ENCODE peak calls at places on chromosomes 1 and 21, in five cellular contexts. G is HepG2, Q is K562, B is SK-N-SH, W is GM12878. E is an unnamed sample.

GRCh38 chr1:179883739-179884138 is 1.7 kb downstream of the TOR1AIP1 start:
- DNase-seq in W (peak), B (no peak), Q (peak), G (peak), E (no peak)

GRCh38 chr1:66251521-66251920 is 282.4 kb upstream of the SGIP1 start:
- DNase-seq in W (no peak), B (no peak), Q (no peak), G (no peak), E (no peak)

GRCh38 chr1:54334996-54335395 is 71.2 kb downstream of the SSBP3 start:
- DNase-seq in G (no peak), Q (no peak), W (no peak), B (no peak), E (no peak)

GRCh38 chr1:68819190-68819829 is 322.4 kb upstream of the DEPDC1 start:
- DNase-seq in B (peak), G (no peak), Q (no peak), W (no peak), E (peak)

GRCh38 chr1:31723828-31724359 is 20.1 kb upstream of the COL16A1 start:
- DNase-seq in Q (peak), B (no peak), W (no peak), G (peak), E (no peak)

GRCh38 chr1:173258484-173259264 is 51.5 kb upstream of the TNFSF4 start:
- DNase-seq in Q (no peak), G (no peak), W (no peak), B (no peak), E (no peak)

GRCh38 chr1:201275266-201275666 is 8.0 kb upstream of the PKP1 start:
- DNase-seq in B (no peak), Q (no peak), G (no peak), W (no peak), E (peak)

GRCh38 chr1:246971969-246972368 is 35.9 kb downstream of the ZNF695 start:
- DNase-seq in Q (no peak), B (no peak), G (no peak), W (no peak), E (no peak)

GRCh38 chr1:169894424-169895145 is 889 bp upstream of the SCYL3 start:
- DNase-seq in Q (peak), W (no peak), G (no peak), B (no peak), E (no peak)

GRCh38 chr1:110466646-110467280 is 15.8 kb downstream of the PROK1 start:
- DNase-seq in G (no peak), W (no peak), Q (no peak), B (no peak), E (no peak)

GRCh38 chr1:35660581-35661473 is 19.5 kb upstream of the PSMB2 start:
- DNase-seq in B (no peak), Q (peak), W (no peak), G (no peak), E (no peak)

GRCh38 chr1:79304131-79304530 is 297.6 kb upstream of the ADGRL4 start:
- DNase-seq in B (no peak), Q (no peak), W (no peak), G (no peak), E (no peak)

GRCh38 chr1:1861339-1861730 is 29.6 kb downstream of the GNB1 start:
- DNase-seq in W (no peak), B (no peak), Q (no peak), G (no peak), E (no peak)

GRCh38 chr1:156193488-156194299 is at the start of gene SLC25A44:
- DNase-seq in G (peak), W (peak), Q (peak), B (peak), E (peak)

GRCh38 chr1:162765788-162766187 is 24.7 kb upstream of the HSD17B7 start:
- DNase-seq in G (no peak), B (no peak), Q (no peak), W (no peak), E (no peak)

GRCh38 chr1:170340259-170340658 is 191.7 kb upstream of the GORAB start:
- DNase-seq in Q (no peak), W (no peak), B (no peak), G (no peak), E (no peak)

GRCh38 chr21:42304556-42305454 is 10.4 kb downstream of the TFF3 start:
- DNase-seq in Q (no peak), G (no peak), W (no peak), B (no peak), E (no peak)

GRCh38 chr1:110538082-110538481 is 19.1 kb upstream of the KCNA10 start:
- DNase-seq in B (no peak), W (no peak), Q (no peak), G (no peak), E (no peak)

GRCh38 chr1:182029379-182030331 is 31.9 kb downstream of the ZNF648 start:
- DNase-seq in W (peak), Q (peak), G (peak), B (peak), E (peak)

GRCh38 chr1:173333581-173333980 is 126.5 kb upstream of the TNFSF4 start:
- DNase-seq in B (no peak), Q (no peak), W (peak), G (no peak), E (no peak)

GRCh38 chr1:7975212-7975865 is 13.8 kb downstream of the PARK7 start:
- DNase-seq in B (peak), W (no peak), G (peak), Q (peak), E (peak)

GRCh38 chr21:38796426-38796825 is 9.3 kb upstream of the ETS2 start:
- DNase-seq in G (no peak), W (no peak), B (no peak), Q (no peak), E (no peak)

GRCh38 chr1:32769524-32770220 is 47.5 kb downstream of the YARS1 start:
- DNase-seq in Q (peak), W (no peak), G (no peak), B (no peak), E (no peak)

GRCh38 chr1:167617100-167617949 is 12.7 kb upstream of the RCSD1 start:
- DNase-seq in G (no peak), W (peak), Q (peak), B (no peak), E (no peak)

GRCh38 chr1:35557611-35558373 is at the start of gene NCDN:
- DNase-seq in B (peak), W (peak), Q (peak), G (peak), E (peak)

GRCh38 chr1:47229031-47229831 is 2.8 kb downstream of the TAL1 start:
- DNase-seq in G (no peak), Q (peak), B (no peak), W (no peak), E (no peak)

GRCh38 chr1:38141483-38141882 is 94.9 kb upstream of the POU3F1 start:
- DNase-seq in G (no peak), W (no peak), B (no peak), Q (no peak), E (no peak)

GRCh38 chr1:77316006-77316405 is 34.2 kb downstream of the AK5 start:
- DNase-seq in Q (no peak), W (no peak), B (no peak), G (no peak), E (no peak)

GRCh38 chr1:48882020-48882419 is 105.3 kb upstream of the BEND5 start:
- DNase-seq in W (no peak), B (no peak), Q (no peak), G (no peak), E (no peak)

GRCh38 chr1:67646145-67647035 is 38.6 kb upstream of the GADD45A start:
- DNase-seq in W (no peak), G (no peak), Q (peak), B (peak), E (no peak)

GRCh38 chr1:10525208-10525607 is 50.5 kb downstream of the PEX14 start:
- DNase-seq in W (no peak), Q (no peak), G (no peak), B (no peak), E (no peak)

GRCh38 chr1:244335456-244335855 is 116.3 kb downstream of the ADSS2 start:
- DNase-seq in W (no peak), B (no peak), Q (no peak), G (no peak), E (no peak)

GRCh38 chr1:227809026-227809425 is 6.4 kb upstream of the PRSS38 start:
- DNase-seq in W (no peak), B (no peak), G (no peak), Q (no peak), E (no peak)

GRCh38 chr1:227805606-227806197 is 9.8 kb upstream of the PRSS38 start:
- DNase-seq in B (no peak), Q (no peak), W (no peak), G (no peak), E (peak)

GRCh38 chr1:227803933-227804332 is 11.5 kb upstream of the PRSS38 start:
- DNase-seq in Q (no peak), W (no peak), G (no peak), B (no peak), E (no peak)

DNA sequence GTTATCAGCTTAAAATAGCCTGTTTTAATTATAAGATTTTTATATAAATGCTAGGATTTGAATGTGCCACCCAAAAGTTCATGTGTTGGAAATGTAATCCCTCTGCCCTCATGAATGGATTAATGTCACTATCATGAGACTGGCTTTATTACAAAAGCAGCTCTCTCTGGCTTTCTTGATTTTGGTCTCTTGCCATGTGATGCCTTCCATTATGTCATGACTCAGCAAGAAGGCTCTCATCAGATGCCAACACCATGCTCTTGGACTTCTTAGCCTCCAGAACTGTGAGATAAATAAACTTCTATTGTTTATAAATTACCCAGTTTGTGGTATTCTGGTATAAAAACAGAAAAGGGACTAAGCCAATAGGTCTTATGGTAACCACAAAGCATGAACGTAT is 6.9 kb upstream of the PRSS38 start:
- DNase-seq in G (no peak), W (no peak), Q (no peak), B (no peak), E (no peak)
- TF ChIP-seq CHD2 in G (no peak), W (no peak), Q (no peak), B (no peak), E (no peak)

DNA sequence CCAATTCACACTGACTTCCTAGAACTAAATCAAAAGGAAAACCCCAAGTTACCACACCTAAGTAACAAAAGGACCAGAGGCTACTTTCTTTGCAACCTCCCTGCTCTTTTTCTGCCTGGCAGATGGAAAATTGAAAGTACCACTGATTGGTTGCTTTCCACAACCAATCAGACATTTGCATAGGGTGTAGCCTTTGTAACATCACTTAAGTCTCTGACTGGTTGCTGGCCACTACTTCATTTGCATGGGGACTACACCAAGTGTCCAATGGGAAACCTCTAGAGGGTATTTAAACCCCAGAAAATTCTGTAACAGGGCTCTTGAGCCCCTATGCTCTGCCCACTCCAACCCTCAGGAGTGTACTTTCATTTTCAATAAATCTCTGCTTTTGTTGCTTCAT is 365.0 kb downstream of the LTN1 start:
- DNase-seq in W (no peak), Q (no peak), B (no peak), G (no peak), E (no peak)
- TF ChIP-seq SMC3 in W (no peak), Q (no peak), B (no peak), G (no peak), E (no peak)

GRCh38 chr1:198118136-198118535 is 38.7 kb upstream of the NEK7 start:
- DNase-seq in G (no peak), Q (no peak), B (no peak), W (no peak), E (no peak)
- TF ChIP-seq CHD2 in G (no peak), Q (no peak), B (no peak), W (no peak), E (no peak)

GRCh38 chr1:51543877-51544276 is 24.8 kb upstream of the EPS15 start:
- DNase-seq in B (no peak), G (no peak), W (no peak), Q (no peak), E (no peak)

GRCh38 chr1:51537568-51537967 is 18.5 kb upstream of the EPS15 start:
- DNase-seq in W (no peak), Q (no peak), B (no peak), G (no peak), E (no peak)

GRCh38 chr1:51542158-51542953 is 23.3 kb upstream of the EPS15 start:
- DNase-seq in Q (no peak), B (no peak), G (no peak), W (no peak), E (no peak)

GRCh38 chr1:51541313-51542050 is 22.4 kb upstream of the EPS15 start:
- DNase-seq in W (no peak), Q (no peak), G (no peak), B (no peak), E (no peak)
- TF ChIP-seq SMC3 in W (no peak), Q (no peak), G (no peak), B (no peak), E (no peak)

GRCh38 chr21:41254090-41254700 is 62.4 kb upstream of the FAM3B start:
- DNase-seq in B (no peak), W (no peak), G (no peak), Q (no peak), E (no peak)

GRCh38 chr21:41255190-41255589 is 61.4 kb upstream of the FAM3B start:
- DNase-seq in G (no peak), B (no peak), Q (no peak), W (no peak), E (no peak)

GRCh38 chr21:41260428-41260827 is 56.2 kb upstream of the FAM3B start:
- DNase-seq in Q (no peak), G (no peak), W (no peak), B (no peak), E (no peak)

GRCh38 chr21:41256771-41257702 is 59.6 kb upstream of the FAM3B start:
- DNase-seq in Q (no peak), G (no peak), W (no peak), B (no peak), E (no peak)

DNA sequence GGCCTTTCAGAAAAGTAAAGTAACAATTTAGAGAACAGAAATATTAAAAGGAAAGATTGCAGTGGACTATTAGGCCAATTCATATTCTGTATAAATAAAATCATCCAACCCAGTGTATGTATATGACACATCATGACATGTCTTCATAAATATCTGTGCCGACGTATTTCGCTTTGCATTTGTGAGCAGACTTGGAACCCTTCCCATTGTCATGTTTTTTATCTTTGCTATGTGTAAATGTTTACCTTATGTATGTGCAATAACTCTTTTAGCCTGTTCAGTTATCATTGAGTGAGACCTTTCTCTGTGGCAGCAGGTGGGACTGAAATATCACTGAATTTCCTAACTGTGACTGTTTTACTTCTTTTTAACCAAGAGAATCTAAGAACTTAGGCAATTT is 58.0 kb upstream of the FAM3B start:
- DNase-seq in W (no peak), B (no peak), G (no peak), Q (no peak), E (no peak)
- TF ChIP-seq CHD2 in W (no peak), B (no peak), G (no peak), Q (no peak), E (no peak)

DNA sequence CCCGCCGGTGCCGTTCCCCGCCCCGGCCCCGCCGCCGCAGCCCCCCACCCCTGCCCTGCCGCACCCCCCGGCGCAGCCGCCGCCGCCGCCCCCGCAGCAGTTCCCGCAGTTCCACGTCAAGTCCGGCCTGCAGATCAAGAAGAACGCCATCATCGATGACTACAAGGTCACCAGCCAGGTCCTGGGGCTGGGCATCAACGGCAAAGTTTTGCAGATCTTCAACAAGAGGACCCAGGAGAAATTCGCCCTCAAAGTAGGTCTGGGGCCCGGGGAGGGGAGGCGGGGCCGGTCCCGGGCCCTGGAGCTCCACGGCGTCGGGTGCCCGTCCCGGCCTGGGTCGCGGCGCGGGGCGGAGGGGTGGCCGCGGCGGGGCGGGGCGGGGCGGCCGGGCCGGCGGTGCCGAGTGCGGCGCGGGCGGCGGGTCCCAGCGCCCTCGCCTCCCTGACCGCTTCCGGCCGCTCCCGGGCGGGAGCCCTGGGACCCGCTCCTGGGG is 597 bp downstream of the MAPKAPK2 start:
- DNase-seq in W (no peak), G (no peak), Q (peak), B (peak), E (peak)
- TF ChIP-seq SMC3 in W (no peak), G (no peak), Q (no peak), B (no peak), E (no peak)

GRCh38 chr1:159823401-159823800 is 3.3 kb upstream of the SLAMF8 start:
- DNase-seq in W (no peak), B (peak), G (no peak), Q (no peak), E (no peak)
- TF ChIP-seq CHD2 in W (no peak), B (no peak), G (no peak), Q (no peak), E (no peak)